ENCODE peak calls at places on chromosomes 11 and 22, in nine cellular contexts. Q is stimulated activated CD4-positive, alpha-beta T cell treated with anti-CD3 and anti-CD28 coated beads, Interleukin-4, amount 100 ng/mL, for 4 hours; C is NCI-H1105 treated with DMSO at 0.1 percent for 48 hours; B is NCI-H69; Y is hepatic stellate cell; D is ACHN; V is EL; U is AG09309; F is CD8-positive, alpha-beta memory T cell. W is an unnamed sample.

GRCh38 chr11:84419576-84419975 is 1133.4 kb upstream of the CCDC90B start:
- DNase-seq in Q (no peak), C (no peak), B (peak), Y (no peak), D (no peak), V (no peak), U (no peak), F (no peak), W (no peak)

GRCh38 chr11:119185916-119186634 is 800 bp downstream of the NHERF4 start:
- DNase-seq in Q (no peak), C (no peak), B (peak), Y (no peak), D (no peak), V (no peak), U (no peak), F (no peak), W (no peak)

GRCh38 chr11:126601550-126602215 is 246.2 kb downstream of the ST3GAL4 start:
- DNase-seq in Q (no peak), C (no peak), B (peak), Y (no peak), D (no peak), V (no peak), U (no peak), F (no peak), W (no peak)

GRCh38 chr22:46613606-46613997 is 6.6 kb upstream of the GRAMD4 start:
- DNase-seq in Q (peak), C (no peak), B (no peak), Y (no peak), D (no peak), V (peak), U (no peak), F (no peak), W (peak)

GRCh38 chr11:113618360-113618759 is 87.7 kb downstream of the TMPRSS5 start:
- DNase-seq in Q (no peak), C (no peak), B (no peak), Y (no peak), D (no peak), V (peak), U (peak), F (no peak), W (peak)

GRCh38 chr11:122097419-122098001 is 18.5 kb downstream of the BLID start:
- DNase-seq in Q (no peak), C (peak), B (peak), Y (no peak), D (no peak), V (peak), U (no peak), F (no peak), W (peak)

GRCh38 chr11:9775393-9775780 is 111.5 kb downstream of the SWAP70 start:
- DNase-seq in Q (no peak), C (no peak), B (no peak), Y (no peak), D (no peak), V (no peak), U (no peak), F (no peak), W (no peak)

GRCh38 chr11:75380716-75381420 is 18.4 kb upstream of the RPS3 start:
- DNase-seq in Q (no peak), C (no peak), B (no peak), Y (no peak), D (no peak), V (no peak), U (no peak), F (no peak), W (peak)

GRCh38 chr11:43582024-43582836 is 98.3 kb upstream of the HSD17B12 start:
- DNase-seq in Q (no peak), C (no peak), B (no peak), Y (no peak), D (no peak), V (no peak), U (no peak), F (no peak), W (no peak)

GRCh38 chr11:14320020-14320419 is 39.0 kb downstream of the RRAS2 start:
- DNase-seq in Q (no peak), C (no peak), B (no peak), Y (no peak), D (no peak), V (peak), U (no peak), F (peak), W (peak)